ENCODE peak calls at places on chromosomes 5 and 9, in five cellular contexts. O is CD4-positive, alpha-beta T cell; K is SK-N-SH; J is RWPE1; B is hepatocyte. D is an unnamed sample.

GRCh38 chr9:79551999-79552398 is 19.8 kb upstream of the TLE4 start:
- DNase-seq in O (no peak), K (no peak), J (no peak), B (no peak), D (no peak)

GRCh38 chr5:143495823-143496275 is 92.4 kb upstream of the NR3C1 start:
- DNase-seq in O (no peak), K (no peak), J (peak; percentile 70), B (no peak), D (no peak)

GRCh38 chr5:9479361-9479760 is 66.5 kb downstream of the SEMA5A start:
- DNase-seq in O (no peak), K (no peak), J (no peak), B (no peak), D (no peak)

GRCh38 chr9:21994996-21995651 is 533 bp downstream of the CDKN2B-AS1 start:
- DNase-seq in O (peak; percentile 49), K (peak; percentile 79), J (peak; percentile 46), B (peak; percentile 57), D (no peak)

GRCh38 chr9:2802494-2802921 is 41.4 kb downstream of the PUM3 start:
- DNase-seq in O (no peak), K (no peak), J (no peak), B (no peak), D (peak; percentile 33)

GRCh38 chr9:124312290-124313265 is 54.8 kb downstream of the NEK6 start:
- DNase-seq in O (no peak), K (peak; percentile 49), J (no peak), B (no peak), D (no peak)

GRCh38 chr5:128870923-128871322 is 94.4 kb upstream of the SLC27A6 start:
- DNase-seq in O (no peak), K (no peak), J (no peak), B (no peak), D (no peak)

GRCh38 chr9:91758491-91758981 is 191.5 kb downstream of the ROR2 start:
- DNase-seq in O (no peak), K (peak; percentile 73), J (peak; percentile 48), B (peak; percentile 71), D (no peak)

GRCh38 chr9:124812401-124813016 is 35.6 kb downstream of the OLFML2A start:
- DNase-seq in O (no peak), K (peak; percentile 51), J (peak; percentile 96), B (peak; percentile 86), D (peak; percentile 95)

GRCh38 chr9:80489329-80489728 is 917.6 kb downstream of the TLE4 start:
- DNase-seq in O (no peak), K (no peak), J (no peak), B (no peak), D (no peak)

GRCh38 chr5:64165500-64166200 is at the start of gene RNF180:
- DNase-seq in O (no peak), K (peak; percentile 65), J (peak; percentile 44), B (peak; percentile 73), D (no peak)

GRCh38 chr9:96327694-96328352 is 25.8 kb upstream of the HSD17B3 start:
- DNase-seq in O (peak; percentile 18), K (peak; percentile 68), J (peak; percentile 74), B (peak; percentile 80), D (peak; percentile 33)

GRCh38 chr9:135504262-135505229 is 4.1 kb downstream of the MRPS2 start:
- DNase-seq in O (peak; percentile 35), K (peak; percentile 83), J (peak; percentile 64), B (peak; percentile 79), D (no peak)

GRCh38 chr9:9563817-9564216 is 1049.0 kb downstream of the PTPRD start:
- DNase-seq in O (no peak), K (no peak), J (no peak), B (no peak), D (no peak)

GRCh38 chr9:13513710-13514444 is 234.4 kb upstream of the MPDZ start:
- DNase-seq in O (no peak), K (peak; percentile 24), J (peak; percentile 44), B (peak; percentile 34), D (no peak)

GRCh38 chr5:157290981-157291711 is 25.2 kb downstream of the CYFIP2 start:
- DNase-seq in O (no peak), K (no peak), J (no peak), B (peak; percentile 88), D (no peak)

GRCh38 chr9:5441043-5441442 is 3.3 kb upstream of the PLGRKT start:
- DNase-seq in O (no peak), K (no peak), J (no peak), B (no peak), D (no peak)

GRCh38 chr5:63928451-63928850 is 33.8 kb downstream of the HTR1A start:
- DNase-seq in O (no peak), K (no peak), J (no peak), B (no peak), D (no peak)

GRCh38 chr5:96338089-96338488 is 95.0 kb downstream of the PCSK1 start:
- DNase-seq in O (no peak), K (no peak), J (no peak), B (no peak), D (no peak)

GRCh38 chr9:115691097-115691496 is 462.5 kb upstream of the PAPPA start:
- DNase-seq in O (no peak), K (no peak), J (peak; percentile 91), B (peak; percentile 44), D (peak; percentile 93)

GRCh38 chr9:92158097-92158601 is 42.9 kb upstream of the SPTLC1 start:
- DNase-seq in O (no peak), K (no peak), J (no peak), B (no peak), D (no peak)

GRCh38 chr5:14665949-14666741 is 1.6 kb downstream of the OTULIN start:
- DNase-seq in O (peak; percentile 25), K (peak; percentile 39), J (peak; percentile 55), B (peak; percentile 49), D (no peak)

GRCh38 chr5:149203896-149204544 is 62.7 kb downstream of the ABLIM3 start:
- DNase-seq in O (no peak), K (no peak), J (peak; percentile 42), B (no peak), D (no peak)

GRCh38 chr5:116488334-116488733 is 86.3 kb downstream of the SEMA6A start:
- DNase-seq in O (no peak), K (no peak), J (no peak), B (no peak), D (no peak)

GRCh38 chr9:38380872-38381534 is 11.5 kb upstream of the ALDH1B1 start:
- DNase-seq in O (no peak), K (no peak), J (no peak), B (peak; percentile 82), D (no peak)

GRCh38 chr9:113631811-113632665 is 168.5 kb downstream of the RGS3 start:
- DNase-seq in O (no peak), K (no peak), J (no peak), B (no peak), D (no peak)

GRCh38 chr5:16430349-16431089 is 35.1 kb downstream of the ZNF622 start:
- DNase-seq in O (no peak), K (no peak), J (no peak), B (no peak), D (no peak)
- TF ChIP-seq CTCF in O (no peak), K (no peak), J (no peak), B (no peak), D (no peak)

GRCh38 chr5:92644271-92644886 is 936.6 kb downstream of the NR2F1-AS1 start:
- DNase-seq in O (no peak), K (no peak), J (no peak), B (peak; percentile 17), D (no peak)
- TF ChIP-seq CTCF in O (no peak), K (no peak), J (no peak), B (no peak), D (no peak)

GRCh38 chr5:58188287-58188651 is 271.6 kb downstream of the PLK2 start:
- DNase-seq in O (no peak), K (no peak), J (peak; percentile 86), B (peak; percentile 8), D (peak; percentile 6)
- TF ChIP-seq CTCF in O (no peak), K (peak; percentile 47), J (peak; percentile 17), B (no peak), D (peak; percentile 16)

DNA sequence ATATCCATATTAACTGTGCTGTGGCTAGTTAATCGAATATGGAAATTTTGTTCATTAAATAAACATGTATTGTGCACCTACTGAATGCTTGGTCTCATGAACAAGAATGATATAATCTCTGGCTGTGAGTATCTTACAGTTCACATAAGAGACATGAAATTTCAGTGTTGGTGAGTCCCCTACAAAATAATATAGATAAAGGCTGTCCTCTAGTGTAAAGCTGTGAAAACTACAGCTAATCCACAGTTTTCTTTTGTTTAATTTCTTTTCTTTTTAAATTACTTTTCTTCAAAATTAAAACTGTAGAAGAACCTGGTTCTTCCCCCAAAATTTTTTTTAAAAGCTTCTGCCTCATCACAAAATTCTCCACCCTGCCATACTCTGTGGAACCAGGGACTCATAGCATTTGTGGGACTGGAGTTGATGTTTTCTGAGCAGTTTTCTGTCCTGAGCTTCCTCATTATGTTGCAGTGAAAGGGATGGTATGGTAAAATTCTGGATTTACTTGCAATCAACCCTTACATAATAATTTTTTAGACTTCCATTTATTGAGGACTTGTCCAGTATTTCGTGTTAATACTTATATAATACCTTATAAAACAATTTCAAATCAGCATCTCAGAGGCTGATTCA is 135.0 kb downstream of the STK32A start:
- DNase-seq in O (no peak), K (no peak), J (peak; percentile 40), B (no peak), D (no peak)
- TF ChIP-seq CTCF in O (no peak), K (peak; percentile 94), J (peak; percentile 94), B (peak; percentile 69), D (peak; percentile 61)

DNA sequence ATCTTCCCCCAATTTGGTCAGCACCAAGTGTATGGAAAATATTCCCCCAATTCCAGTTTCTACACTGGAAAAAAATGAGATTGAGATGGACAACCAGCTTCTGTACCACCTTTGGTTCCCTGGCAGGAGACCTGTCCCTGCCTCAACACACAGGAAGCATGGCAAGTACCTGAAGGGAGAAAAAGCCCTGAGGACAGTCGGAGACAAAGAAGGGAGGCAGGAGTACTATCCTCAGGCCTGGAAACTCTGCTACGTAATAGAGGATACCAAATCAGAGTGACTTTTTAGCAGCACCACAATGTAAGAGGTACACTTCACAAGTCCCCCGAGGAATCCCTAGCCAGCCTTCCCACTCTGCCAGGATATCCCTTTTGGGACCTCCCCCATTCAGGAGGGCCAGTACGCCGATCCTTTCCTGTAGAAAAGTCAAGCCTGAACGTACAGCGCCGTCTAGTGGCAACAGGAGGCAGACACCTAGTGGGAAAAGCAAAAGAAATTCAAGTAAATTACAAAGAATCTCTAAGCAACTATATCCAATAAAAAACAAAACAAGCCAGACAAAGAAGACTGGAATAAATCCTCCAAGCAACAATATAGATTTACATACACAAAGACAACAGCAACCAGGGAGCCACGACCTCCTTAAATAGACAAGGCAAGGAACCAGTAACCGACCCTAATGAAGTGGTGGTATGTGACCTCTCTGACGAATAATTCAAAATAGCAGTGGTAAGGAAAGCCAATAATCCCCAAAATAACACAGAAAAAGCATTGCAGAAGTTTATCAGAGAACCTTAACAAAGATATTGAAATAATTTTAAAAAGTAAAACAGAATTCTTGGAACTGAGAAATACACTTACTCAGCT is 63.3 kb upstream of the SLCO6A1 start:
- DNase-seq in O (no peak), K (no peak), J (no peak), B (peak; percentile 10), D (no peak)
- TF ChIP-seq CTCF in O (no peak), K (peak; percentile 66), J (peak; percentile 79), B (peak; percentile 41), D (peak; percentile 63)

D was measured in AG04450.